ENCODE peak calls at places on chromosome 14, in six cellular contexts. Z, S, Y, J, E and K are unnamed samples.

GRCh38 chr14:61434315-61434714 is 112.9 kb downstream of the PRKCH start:
- DNase-seq in Z (no peak), S (peak), Y (no peak), J (no peak), E (no peak), K (no peak)

GRCh38 chr14:81269100-81269978 is 48.6 kb upstream of the GTF2A1 start:
- DNase-seq in Z (no peak), S (peak), Y (no peak), J (peak), E (no peak), K (peak)

GRCh38 chr14:60561845-60562746 is 53.1 kb downstream of the SIX6 start:
- DNase-seq in Z (no peak), S (peak), Y (no peak), J (peak), E (no peak), K (peak)

GRCh38 chr14:62687818-62688217 is 357.4 kb downstream of the KCNH5 start:
- DNase-seq in Z (no peak), S (no peak), Y (no peak), J (no peak), E (no peak), K (no peak)

GRCh38 chr14:49173765-49174373 is 412.3 kb downstream of the RPS29 start:
- DNase-seq in Z (no peak), S (peak), Y (no peak), J (peak), E (no peak), K (peak)

GRCh38 chr14:22849212-22849819 is 12.9 kb downstream of the MMP14 start:
- DNase-seq in Z (no peak), S (peak), Y (no peak), J (no peak), E (no peak), K (no peak)

GRCh38 chr14:50955373-50956043 is 11.2 kb upstream of the PYGL start:
- DNase-seq in Z (no peak), S (peak), Y (no peak), J (peak), E (no peak), K (peak)

GRCh38 chr14:103279129-103280025 is 54.7 kb upstream of the EIF5 start:
- DNase-seq in Z (no peak), S (no peak), Y (no peak), J (no peak), E (no peak), K (no peak)

GRCh38 chr14:56073783-56074182 is 44.4 kb upstream of the PELI2 start:
- DNase-seq in Z (no peak), S (no peak), Y (no peak), J (no peak), E (no peak), K (no peak)

GRCh38 chr14:61608245-61609142 is 86.8 kb upstream of the HIF1A start:
- DNase-seq in Z (no peak), S (peak), Y (no peak), J (no peak), E (no peak), K (no peak)

GRCh38 chr14:22888662-22889061 is 5.6 kb downstream of the REM2 start:
- DNase-seq in Z (no peak), S (no peak), Y (no peak), J (no peak), E (peak), K (no peak)

GRCh38 chr14:106679776-106680175 is 1153.4 kb downstream of the TMEM121 start:
- DNase-seq in Z (no peak), S (no peak), Y (no peak), J (no peak), E (no peak), K (no peak)

GRCh38 chr14:21923820-21924219 is 250.2 kb upstream of the OR4E1 start:
- DNase-seq in Z (no peak), S (no peak), Y (no peak), J (no peak), E (no peak), K (peak)

GRCh38 chr14:76678244-76678643 is 83.0 kb upstream of the VASH1 start:
- DNase-seq in Z (no peak), S (no peak), Y (no peak), J (no peak), E (no peak), K (no peak)

DNA sequence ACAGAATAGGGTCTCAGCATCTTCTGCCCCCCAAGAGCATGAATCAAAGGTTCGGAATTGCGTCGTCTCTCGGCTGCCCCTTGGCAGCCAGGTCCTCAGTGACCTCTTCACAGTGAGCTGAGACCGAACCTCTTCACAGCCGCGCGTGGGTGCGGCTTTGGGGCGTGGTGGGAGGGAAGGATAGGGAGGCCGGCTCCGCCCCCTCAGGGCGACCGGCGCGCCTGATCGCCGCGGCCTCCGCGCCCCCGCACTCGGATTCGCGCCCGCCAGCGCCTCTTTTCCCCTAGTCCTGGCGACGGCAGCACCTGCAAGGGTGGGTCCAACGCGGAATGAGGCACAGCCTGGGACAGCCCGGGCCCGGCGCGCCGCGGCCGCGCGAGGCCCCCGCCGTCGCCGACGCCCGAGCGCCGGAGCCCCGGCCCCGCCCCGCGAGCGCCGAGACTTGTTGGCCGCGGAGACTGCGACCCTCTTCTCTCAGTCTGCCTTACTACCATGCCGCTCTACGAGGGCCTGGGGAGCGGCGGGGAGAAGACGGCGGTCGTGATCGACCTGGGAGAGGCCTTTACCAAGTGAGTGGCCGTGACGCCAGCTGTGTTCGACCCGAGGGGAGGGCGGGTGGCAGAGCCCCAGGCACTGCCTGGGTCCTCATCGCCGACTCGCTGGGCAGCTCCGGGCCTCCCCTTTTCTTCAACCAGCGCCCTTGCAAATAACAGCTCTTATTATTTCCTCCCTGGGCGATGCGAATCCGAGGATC is at the start of gene ACTR10:
- DNase-seq in Z (peak), S (peak), Y (peak), J (peak), E (peak), K (peak)
- TF ChIP-seq CTCF in Z (no peak), S (no peak), Y (no peak), J (no peak), E (no peak), K (no peak)

GRCh38 chr14:91854327-91854934 is 12.9 kb downstream of the TC2N start:
- DNase-seq in Z (no peak), S (no peak), Y (no peak), J (no peak), E (no peak), K (no peak)

GRCh38 chr14:91860238-91860637 is 7.1 kb downstream of the TC2N start:
- DNase-seq in Z (no peak), S (no peak), Y (no peak), J (no peak), E (no peak), K (no peak)

GRCh38 chr14:91861091-91861490 is 6.2 kb downstream of the TC2N start:
- DNase-seq in Z (no peak), S (no peak), Y (no peak), J (no peak), E (no peak), K (no peak)

GRCh38 chr14:91862417-91862816 is 4.9 kb downstream of the TC2N start:
- DNase-seq in Z (no peak), S (no peak), Y (no peak), J (no peak), E (no peak), K (no peak)

DNA sequence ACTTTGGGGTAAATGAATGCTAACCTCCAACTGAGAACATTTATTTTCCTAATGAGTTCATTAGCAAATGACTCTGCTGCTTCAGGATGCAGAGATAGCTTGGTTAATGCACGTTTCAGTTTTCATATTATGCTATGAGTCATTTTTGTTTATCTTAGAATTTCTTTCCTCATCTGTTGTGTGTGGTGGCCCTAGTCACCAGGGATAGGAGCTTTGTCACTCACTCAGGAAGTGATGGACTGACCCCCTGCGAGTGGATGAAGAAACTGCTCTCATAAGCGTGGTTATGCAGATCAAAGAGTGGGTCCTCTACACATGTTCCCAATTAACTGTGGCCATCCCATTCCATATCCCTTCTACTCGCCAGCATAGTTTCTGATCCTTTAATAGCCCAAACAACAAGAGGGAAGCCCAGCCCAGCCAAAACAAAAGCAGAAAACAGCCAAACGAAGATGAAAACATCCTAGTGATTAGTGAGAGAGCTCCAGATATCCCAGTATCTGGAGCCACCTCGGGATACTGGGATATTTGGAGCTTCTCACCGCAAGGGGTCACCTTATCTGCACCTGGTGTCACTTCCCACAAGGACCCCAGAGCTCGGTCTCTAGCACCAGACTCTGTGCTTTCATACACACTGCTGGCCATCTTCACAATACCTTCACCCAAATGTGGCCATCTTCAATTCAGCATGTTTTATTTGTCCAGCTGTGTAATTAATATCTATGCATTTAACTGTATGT is 8.6 kb downstream of the TC2N start:
- DNase-seq in Z (no peak), S (peak), Y (no peak), J (peak), E (no peak), K (peak)
- TF ChIP-seq CTCF in Z (no peak), S (peak), Y (no peak), J (no peak), E (no peak), K (no peak)

GRCh38 chr14:96285667-96286066 is 29.7 kb downstream of the BDKRB1 start:
- DNase-seq in Z (no peak), S (peak), Y (no peak), J (peak), E (no peak), K (no peak)

GRCh38 chr14:96284008-96284407 is 28.0 kb downstream of the BDKRB1 start:
- DNase-seq in Z (no peak), S (no peak), Y (no peak), J (no peak), E (no peak), K (no peak)

GRCh38 chr14:96286251-96286650 is 30.2 kb downstream of the BDKRB1 start:
- DNase-seq in Z (no peak), S (no peak), Y (no peak), J (no peak), E (no peak), K (no peak)

GRCh38 chr14:96281486-96281885 is 25.5 kb downstream of the BDKRB1 start:
- DNase-seq in Z (no peak), S (no peak), Y (no peak), J (no peak), E (no peak), K (no peak)

GRCh38 chr14:96284430-96284829 is 28.4 kb downstream of the BDKRB1 start:
- DNase-seq in Z (no peak), S (no peak), Y (no peak), J (no peak), E (no peak), K (no peak)
- TF ChIP-seq CTCF in Z (no peak), S (no peak), Y (peak), J (no peak), E (no peak), K (no peak)

GRCh38 chr14:69398053-69398817 is at the start of the genes ERH and SLC39A9:
- DNase-seq in Z (peak), S (peak), Y (peak), J (peak), E (peak), K (peak)
- TF ChIP-seq CTCF in Z (no peak), S (no peak), Y (no peak), J (no peak), E (no peak), K (no peak)

GRCh38 chr14:101561145-101561896 is at the start of gene DIO3:
- DNase-seq in Z (no peak), S (no peak), Y (no peak), J (peak), E (no peak), K (no peak)
- TF ChIP-seq CTCF in Z (no peak), S (no peak), Y (no peak), J (no peak), E (no peak), K (no peak)

DNA sequence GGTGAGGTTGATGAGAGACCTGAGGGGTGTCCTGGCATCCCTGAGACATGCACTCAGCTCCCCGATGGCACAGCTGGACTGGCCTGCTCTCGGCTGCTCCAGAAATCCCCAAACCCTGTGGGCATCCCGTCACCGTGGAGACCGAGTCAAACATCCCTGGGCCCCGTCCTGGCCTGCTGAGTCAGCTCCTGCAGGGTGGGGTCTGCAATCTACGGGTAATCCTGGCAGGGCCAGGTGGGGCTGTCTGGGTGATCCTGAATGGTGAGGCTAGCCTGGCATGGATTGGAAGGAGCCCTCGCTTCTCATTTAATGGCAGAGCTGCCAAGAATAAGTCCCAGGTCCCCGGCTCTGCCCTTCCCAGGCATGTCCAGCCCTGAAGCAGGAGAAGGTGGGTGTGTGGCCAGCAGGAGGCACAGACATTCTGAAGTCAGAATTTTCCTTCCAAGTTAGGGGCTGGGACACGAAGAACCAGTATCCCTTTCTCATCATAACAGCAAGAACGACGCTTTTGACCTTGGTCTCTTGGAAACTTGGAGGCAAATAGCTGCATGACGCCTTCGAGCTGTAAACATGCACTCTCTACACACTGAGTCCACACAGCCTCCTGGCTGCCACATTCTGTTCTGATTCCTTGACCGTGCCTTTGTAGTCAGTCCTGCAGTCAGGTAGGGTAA is 17.7 kb upstream of the SERPINA4 start:
- DNase-seq in Z (no peak), S (no peak), Y (no peak), J (no peak), E (no peak), K (no peak)
- TF ChIP-seq CTCF in Z (no peak), S (no peak), Y (no peak), J (no peak), E (no peak), K (no peak)

GRCh38 chr14:73358187-73358586 is 100.2 kb downstream of the NUMB start:
- DNase-seq in Z (no peak), S (no peak), Y (no peak), J (peak), E (no peak), K (no peak)
- TF ChIP-seq CTCF in Z (no peak), S (no peak), Y (no peak), J (no peak), E (no peak), K (no peak)